ENCODE peak calls at places on chromosomes 2 and 18, in six cellular contexts. D is trophoblast cell, M is astrocyte of the spinal cord, R is A549, O is fibroblast of pulmonary artery, V is epithelial cell of proximal tubule. G is an unnamed sample.

GRCh38 chr18:45287531-45287930 is 327.7 kb upstream of the SLC14A2 start:
- DNase-seq in M (no peak), R (no peak), V (no peak), O (no peak), D (no peak), G (no peak)

GRCh38 chr2:236769981-236770671 is 200.5 kb downstream of the ACKR3 start:
- DNase-seq in O (peak), M (peak), D (peak), V (peak), R (peak), G (peak)

GRCh38 chr2:33034784-33035183 is 88.0 kb downstream of the LTBP1 start:
- DNase-seq in V (no peak), O (peak), D (no peak), R (no peak), M (peak), G (no peak)

GRCh38 chr2:178392215-178392614 is 58.8 kb downstream of the PRKRA start:
- DNase-seq in R (no peak), M (peak), V (peak), O (peak), D (no peak), G (no peak)

GRCh38 chr2:61493523-61493942 is 22.6 kb upstream of the USP34 start:
- DNase-seq in D (no peak), O (peak), R (no peak), V (no peak), M (peak), G (no peak)

GRCh38 chr2:146388757-146389156 is 1456.1 kb upstream of the ACVR2A start:
- DNase-seq in O (no peak), R (no peak), V (no peak), M (peak), D (no peak), G (peak)

GRCh38 chr2:98385050-98385699 is 38.9 kb downstream of the CNGA3 start:
- DNase-seq in V (peak), D (peak), M (peak), R (peak), O (peak), G (peak)

GRCh38 chr2:46193356-46193755 is 103.9 kb upstream of the EPAS1 start:
- DNase-seq in O (no peak), M (no peak), V (no peak), R (no peak), D (peak), G (no peak)

GRCh38 chr2:7571701-7572100 is 654.5 kb downstream of the RNF144A start:
- DNase-seq in D (no peak), R (no peak), V (no peak), M (no peak), O (no peak), G (no peak)

GRCh38 chr2:119384971-119385370 is 18.2 kb downstream of the DBI start:
- DNase-seq in V (no peak), O (no peak), R (no peak), D (no peak), M (no peak), G (no peak)

GRCh38 chr2:126766897-126767296 is 110.9 kb downstream of the GYPC start:
- DNase-seq in O (no peak), D (no peak), M (no peak), V (no peak), R (no peak), G (no peak)

GRCh38 chr18:52408800-52409302 is 68.9 kb downstream of the DCC start:
- DNase-seq in O (no peak), V (no peak), D (no peak), M (no peak), R (no peak), G (no peak)

GRCh38 chr2:10452334-10452733 is 4.2 kb upstream of the ODC1 start:
- DNase-seq in O (peak), D (no peak), V (no peak), M (peak), R (peak), G (no peak)

GRCh38 chr2:67309281-67309680 is 87.9 kb upstream of the ETAA1 start:
- DNase-seq in O (peak), M (no peak), V (no peak), R (no peak), D (no peak), G (no peak)

GRCh38 chr2:194319222-194319992 is 1337.6 kb upstream of the SLC39A10 start:
- DNase-seq in M (no peak), D (no peak), V (no peak), O (no peak), R (no peak), G (no peak)

GRCh38 chr2:74201196-74201595 is 2.8 kb downstream of the MTHFD2 start:
- DNase-seq in R (no peak), D (no peak), O (no peak), V (no peak), M (no peak), G (no peak)
- H3K4me3 ChIP-seq in R (peak), D (no peak), O (peak), V (no peak), M (no peak), G (no peak)

GRCh38 chr2:96906719-96907404 is 37.0 kb upstream of the SEMA4C start:
- DNase-seq in R (no peak), V (no peak), M (peak), O (no peak), D (no peak), G (no peak)
- H3K4me3 ChIP-seq in R (no peak), V (no peak), M (no peak), O (no peak), D (no peak), G (no peak)

GRCh38 chr2:72863046-72863445 is 24.2 kb upstream of the SPR start:
- DNase-seq in D (no peak), M (no peak), V (no peak), R (no peak), O (no peak), G (no peak)
- H3K4me3 ChIP-seq in D (no peak), M (no peak), V (peak), R (peak), O (no peak), G (peak)

GRCh38 chr2:191262436-191262835 is 17.2 kb downstream of the MYO1B start:
- DNase-seq in D (no peak), V (no peak), R (no peak), M (no peak), O (peak), G (no peak)
- H3K4me3 ChIP-seq in D (no peak), V (no peak), R (no peak), M (no peak), O (no peak), G (no peak)

GRCh38 chr2:40034801-40035200 is 255.7 kb upstream of the THUMPD2 start:
- DNase-seq in D (no peak), O (no peak), M (no peak), V (no peak), R (no peak), G (no peak)

GRCh38 chr2:40037303-40037702 is 258.2 kb upstream of the THUMPD2 start:
- DNase-seq in V (no peak), R (no peak), O (no peak), M (no peak), D (no peak), G (no peak)

GRCh38 chr2:40038646-40039045 is 259.6 kb upstream of the THUMPD2 start:
- DNase-seq in V (no peak), R (no peak), O (no peak), M (no peak), D (peak), G (no peak)

GRCh38 chr2:40034198-40034597 is 255.1 kb upstream of the THUMPD2 start:
- DNase-seq in V (no peak), M (peak), D (no peak), R (no peak), O (peak), G (no peak)

GRCh38 chr2:40036241-40036640 is 257.2 kb upstream of the THUMPD2 start:
- DNase-seq in O (no peak), V (no peak), D (no peak), M (no peak), R (no peak), G (no peak)
- H3K4me3 ChIP-seq in O (no peak), V (no peak), D (no peak), M (no peak), R (no peak), G (no peak)